ENCODE peak calls at places on chromosome 16, in ten cellular contexts. One of them, this sample, is unnamed. For H3K27me3, the result is how much of the 10 kb centered on the place peaks cover.

GRCh38 chr16:4116328-4117249 is at the start of gene ADCY9:
- DNase-seq in fibroblast of lung: peak
- DNase-seq in mammary epithelial cell: peak
- DNase-seq in prostate gland: peak
- DNase-seq in cardiac muscle cell: peak
- DNase-seq in left ventricle myocardium inferior: peak
- DNase-seq in IMR-90: peak
- DNase-seq in colonic mucosa: peak
- DNase-seq in right atrium auricular region: no peak
- DNase-seq in heart right ventricle: peak
- DNase-seq in this sample: no peak

GRCh38 chr16:9836118-9836736 is 346.0 kb downstream of the GRIN2A start:
- DNase-seq in right atrium auricular region: no peak
- DNase-seq in prostate gland: no peak
- DNase-seq in IMR-90: no peak
- DNase-seq in colonic mucosa: no peak
- DNase-seq in heart right ventricle: no peak
- DNase-seq in mammary epithelial cell: no peak
- DNase-seq in cardiac muscle cell: peak
- DNase-seq in left ventricle myocardium inferior: no peak
- DNase-seq in fibroblast of lung: peak
- DNase-seq in this sample: no peak

GRCh38 chr16:6484931-6485330 is 847.7 kb upstream of the RBFOX1 start:
- DNase-seq in prostate gland: no peak
- DNase-seq in left ventricle myocardium inferior: no peak
- DNase-seq in IMR-90: no peak
- DNase-seq in right atrium auricular region: no peak
- DNase-seq in cardiac muscle cell: no peak
- DNase-seq in heart right ventricle: no peak
- DNase-seq in fibroblast of lung: no peak
- DNase-seq in mammary epithelial cell: peak
- DNase-seq in colonic mucosa: no peak
- DNase-seq in this sample: no peak

GRCh38 chr16:54171855-54172537 is 114.6 kb downstream of the IRX3 start:
- DNase-seq in heart right ventricle: no peak
- DNase-seq in left ventricle myocardium inferior: no peak
- DNase-seq in right atrium auricular region: no peak
- DNase-seq in cardiac muscle cell: peak
- DNase-seq in fibroblast of lung: peak
- DNase-seq in prostate gland: no peak
- DNase-seq in mammary epithelial cell: peak
- DNase-seq in IMR-90: peak
- DNase-seq in colonic mucosa: no peak
- DNase-seq in this sample: peak

GRCh38 chr16:87382023-87382785 is 1.4 kb downstream of the FBXO31 start:
- DNase-seq in prostate gland: no peak
- DNase-seq in IMR-90: no peak
- DNase-seq in cardiac muscle cell: no peak
- DNase-seq in right atrium auricular region: no peak
- DNase-seq in left ventricle myocardium inferior: no peak
- DNase-seq in mammary epithelial cell: no peak
- DNase-seq in colonic mucosa: peak
- DNase-seq in fibroblast of lung: no peak
- DNase-seq in heart right ventricle: no peak
- DNase-seq in this sample: no peak

GRCh38 chr16:79492036-79492435 is 108.5 kb downstream of the MAF start:
- DNase-seq in left ventricle myocardium inferior: no peak
- DNase-seq in cardiac muscle cell: no peak
- DNase-seq in right atrium auricular region: no peak
- DNase-seq in IMR-90: no peak
- DNase-seq in colonic mucosa: no peak
- DNase-seq in fibroblast of lung: no peak
- DNase-seq in mammary epithelial cell: no peak
- DNase-seq in prostate gland: no peak
- DNase-seq in heart right ventricle: no peak
- DNase-seq in this sample: no peak

GRCh38 chr16:54628796-54629625 is 301.7 kb upstream of the IRX5 start:
- DNase-seq in left ventricle myocardium inferior: no peak
- DNase-seq in cardiac muscle cell: no peak
- DNase-seq in mammary epithelial cell: no peak
- DNase-seq in colonic mucosa: no peak
- DNase-seq in prostate gland: no peak
- DNase-seq in fibroblast of lung: no peak
- DNase-seq in heart right ventricle: no peak
- DNase-seq in IMR-90: no peak
- DNase-seq in right atrium auricular region: no peak
- DNase-seq in this sample: no peak

GRCh38 chr16:48434653-48435318 is 49.6 kb upstream of the SIAH1 start:
- DNase-seq in left ventricle myocardium inferior: no peak
- DNase-seq in mammary epithelial cell: no peak
- DNase-seq in fibroblast of lung: peak
- DNase-seq in prostate gland: no peak
- DNase-seq in cardiac muscle cell: peak
- DNase-seq in heart right ventricle: no peak
- DNase-seq in right atrium auricular region: no peak
- DNase-seq in colonic mucosa: no peak
- DNase-seq in IMR-90: peak
- DNase-seq in this sample: no peak

GRCh38 chr16:57278494-57278893 is 6.0 kb downstream of the PLLP start:
- DNase-seq in prostate gland: no peak
- DNase-seq in fibroblast of lung: no peak
- DNase-seq in cardiac muscle cell: no peak
- DNase-seq in mammary epithelial cell: no peak
- DNase-seq in right atrium auricular region: no peak
- DNase-seq in IMR-90: no peak
- DNase-seq in left ventricle myocardium inferior: no peak
- DNase-seq in heart right ventricle: no peak
- DNase-seq in colonic mucosa: no peak
- DNase-seq in this sample: no peak

GRCh38 chr16:85112364-85112763 is at the start of gene CIBAR2:
- DNase-seq in mammary epithelial cell: no peak
- DNase-seq in prostate gland: no peak
- DNase-seq in heart right ventricle: no peak
- DNase-seq in right atrium auricular region: no peak
- DNase-seq in IMR-90: no peak
- DNase-seq in left ventricle myocardium inferior: no peak
- DNase-seq in fibroblast of lung: no peak
- DNase-seq in colonic mucosa: no peak
- DNase-seq in cardiac muscle cell: no peak
- DNase-seq in this sample: no peak

GRCh38 chr16:12898556-12898955 is 2.8 kb upstream of the SHISA9 start:
- DNase-seq in left ventricle myocardium inferior: no peak
- DNase-seq in mammary epithelial cell: no peak
- DNase-seq in colonic mucosa: no peak
- DNase-seq in fibroblast of lung: no peak
- DNase-seq in right atrium auricular region: no peak
- DNase-seq in heart right ventricle: no peak
- DNase-seq in prostate gland: no peak
- DNase-seq in cardiac muscle cell: no peak
- DNase-seq in IMR-90: no peak
- DNase-seq in this sample: no peak

GRCh38 chr16:87667443-87667842 is 65.1 kb downstream of the JPH3 start:
- DNase-seq in IMR-90: no peak
- DNase-seq in prostate gland: no peak
- DNase-seq in cardiac muscle cell: no peak
- DNase-seq in fibroblast of lung: no peak
- DNase-seq in right atrium auricular region: no peak
- DNase-seq in mammary epithelial cell: no peak
- DNase-seq in left ventricle myocardium inferior: no peak
- DNase-seq in heart right ventricle: no peak
- DNase-seq in colonic mucosa: no peak
- DNase-seq in this sample: no peak

DNA sequence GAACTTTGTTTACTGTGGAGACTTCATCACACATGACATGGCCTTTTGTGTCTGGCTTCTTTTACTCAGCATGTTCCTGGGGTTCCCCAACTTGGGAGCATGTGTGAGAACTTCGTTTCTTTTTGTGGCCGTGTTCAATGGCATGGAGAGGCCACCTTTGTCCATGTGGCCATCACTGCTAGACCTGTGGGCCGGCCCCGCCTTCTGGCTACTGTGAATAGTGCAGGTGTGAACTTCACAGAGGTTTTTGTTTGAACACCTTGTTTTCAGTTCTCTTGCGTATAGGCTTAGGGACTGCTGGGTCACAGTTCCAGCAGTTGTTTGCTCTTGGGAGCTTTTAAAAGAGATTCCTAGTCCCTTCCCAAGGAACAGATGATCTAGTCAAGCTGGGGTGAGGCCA is 5.7 kb upstream of the SLC38A8 start:
- DNase-seq in mammary epithelial cell: no peak
- DNase-seq in prostate gland: peak
- DNase-seq in cardiac muscle cell: no peak
- DNase-seq in fibroblast of lung: no peak
- DNase-seq in IMR-90: no peak
- DNase-seq in right atrium auricular region: no peak
- DNase-seq in heart right ventricle: no peak
- DNase-seq in colonic mucosa: no peak
- DNase-seq in left ventricle myocardium inferior: no peak
- DNase-seq in this sample: no peak
- TF ChIP-seq CTCF in mammary epithelial cell: peak
- TF ChIP-seq CTCF in prostate gland: no peak
- TF ChIP-seq CTCF in cardiac muscle cell: no peak
- TF ChIP-seq CTCF in fibroblast of lung: no peak
- TF ChIP-seq CTCF in IMR-90: no peak
- TF ChIP-seq CTCF in right atrium auricular region: no peak
- TF ChIP-seq CTCF in heart right ventricle: no peak
- TF ChIP-seq CTCF in colonic mucosa: no peak
- TF ChIP-seq CTCF in left ventricle myocardium inferior: no peak
- TF ChIP-seq CTCF in this sample: no peak

DNA sequence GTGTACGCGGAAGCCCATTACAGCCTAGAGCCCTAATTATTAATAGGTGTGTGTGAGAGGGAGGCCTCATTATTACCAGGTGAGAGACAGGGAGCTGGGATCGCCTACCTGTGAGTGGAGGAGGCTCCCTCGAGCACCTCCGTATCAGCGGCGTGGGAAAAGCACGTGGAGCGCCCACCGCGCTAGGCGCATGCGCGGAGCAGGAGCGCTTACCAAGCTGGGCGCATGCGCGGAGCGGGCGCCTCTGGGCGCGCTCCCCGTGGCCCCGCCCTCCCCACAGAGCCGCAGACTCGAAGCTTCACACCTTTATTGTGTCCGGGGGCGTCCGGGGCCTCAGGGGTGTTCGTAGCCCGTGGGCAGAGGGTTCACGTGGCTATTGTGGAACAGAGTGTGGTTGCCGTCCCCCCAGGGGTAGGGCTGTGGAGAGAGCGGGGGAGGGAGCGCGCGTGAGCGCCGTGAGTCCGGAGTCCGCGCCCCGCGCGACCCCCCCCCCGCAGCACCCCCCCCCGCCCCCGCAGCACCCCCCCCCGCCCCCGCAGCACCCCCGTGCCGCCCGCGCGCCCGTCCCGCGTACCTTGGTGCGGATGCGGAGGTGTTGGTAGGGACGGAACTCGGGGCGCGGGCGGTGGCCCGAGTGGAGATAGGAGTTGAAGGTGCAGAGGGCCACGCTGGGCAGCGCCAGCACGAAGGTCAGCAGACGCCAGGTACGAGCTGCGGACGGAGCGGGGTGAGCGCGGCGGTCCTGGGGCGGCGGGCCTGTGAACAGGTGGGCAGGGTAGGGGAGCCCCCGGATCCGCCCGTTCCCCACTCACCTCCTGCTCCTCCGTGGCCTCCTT is 501 bp downstream of the COX6A2 start:
- DNase-seq in mammary epithelial cell: no peak
- DNase-seq in fibroblast of lung: peak
- DNase-seq in prostate gland: no peak
- DNase-seq in right atrium auricular region: no peak
- DNase-seq in cardiac muscle cell: peak
- DNase-seq in colonic mucosa: peak
- DNase-seq in left ventricle myocardium inferior: peak
- DNase-seq in heart right ventricle: peak
- DNase-seq in IMR-90: no peak
- DNase-seq in this sample: no peak
- H3K4me3 ChIP-seq in mammary epithelial cell: peak
- H3K4me3 ChIP-seq in fibroblast of lung: no peak
- H3K4me3 ChIP-seq in prostate gland: peak
- H3K4me3 ChIP-seq in right atrium auricular region: peak
- H3K4me3 ChIP-seq in cardiac muscle cell: no peak
- H3K4me3 ChIP-seq in colonic mucosa: peak
- H3K4me3 ChIP-seq in left ventricle myocardium inferior: peak
- H3K4me3 ChIP-seq in heart right ventricle: peak
- H3K4me3 ChIP-seq in IMR-90: peak
- H3K4me3 ChIP-seq in this sample: peak

GRCh38 chr16:67391424-67392300 is 1.6 kb downstream of the TPPP3 start:
- DNase-seq in right atrium auricular region: no peak
- DNase-seq in IMR-90: no peak
- DNase-seq in fibroblast of lung: no peak
- DNase-seq in colonic mucosa: no peak
- DNase-seq in heart right ventricle: peak
- DNase-seq in cardiac muscle cell: no peak
- DNase-seq in prostate gland: no peak
- DNase-seq in left ventricle myocardium inferior: no peak
- DNase-seq in mammary epithelial cell: no peak
- DNase-seq in this sample: no peak
- H3K27me3 ChIP-seq in right atrium auricular region: under half
- H3K27me3 ChIP-seq in IMR-90: under half
- H3K27me3 ChIP-seq in fibroblast of lung: under half
- H3K27me3 ChIP-seq in colonic mucosa: under half
- H3K27me3 ChIP-seq in heart right ventricle: under half
- H3K27me3 ChIP-seq in cardiac muscle cell: half or more
- H3K27me3 ChIP-seq in prostate gland: under half
- H3K27me3 ChIP-seq in left ventricle myocardium inferior: under half
- H3K27me3 ChIP-seq in mammary epithelial cell: under half
- H3K27me3 ChIP-seq in this sample: under half

GRCh38 chr16:50037791-50038190 is 12.8 kb downstream of the CNEP1R1 start:
- DNase-seq in mammary epithelial cell: no peak
- DNase-seq in right atrium auricular region: no peak
- DNase-seq in cardiac muscle cell: peak
- DNase-seq in heart right ventricle: no peak
- DNase-seq in IMR-90: peak
- DNase-seq in colonic mucosa: no peak
- DNase-seq in fibroblast of lung: peak
- DNase-seq in left ventricle myocardium inferior: no peak
- DNase-seq in prostate gland: no peak
- DNase-seq in this sample: no peak

GRCh38 chr16:50038756-50039529 is 13.9 kb downstream of the CNEP1R1 start:
- DNase-seq in cardiac muscle cell: peak
- DNase-seq in mammary epithelial cell: no peak
- DNase-seq in prostate gland: no peak
- DNase-seq in fibroblast of lung: no peak
- DNase-seq in left ventricle myocardium inferior: peak
- DNase-seq in colonic mucosa: peak
- DNase-seq in heart right ventricle: no peak
- DNase-seq in right atrium auricular region: peak
- DNase-seq in IMR-90: no peak
- DNase-seq in this sample: no peak

GRCh38 chr16:50043358-50043757 is 18.3 kb downstream of the CNEP1R1 start:
- DNase-seq in prostate gland: no peak
- DNase-seq in IMR-90: no peak
- DNase-seq in left ventricle myocardium inferior: no peak
- DNase-seq in right atrium auricular region: no peak
- DNase-seq in colonic mucosa: no peak
- DNase-seq in mammary epithelial cell: no peak
- DNase-seq in fibroblast of lung: no peak
- DNase-seq in cardiac muscle cell: no peak
- DNase-seq in heart right ventricle: no peak
- DNase-seq in this sample: no peak

GRCh38 chr16:50040028-50040427 is 15.0 kb downstream of the CNEP1R1 start:
- DNase-seq in heart right ventricle: no peak
- DNase-seq in cardiac muscle cell: peak
- DNase-seq in prostate gland: no peak
- DNase-seq in IMR-90: no peak
- DNase-seq in mammary epithelial cell: no peak
- DNase-seq in fibroblast of lung: no peak
- DNase-seq in colonic mucosa: no peak
- DNase-seq in right atrium auricular region: no peak
- DNase-seq in left ventricle myocardium inferior: no peak
- DNase-seq in this sample: no peak

GRCh38 chr16:50040710-50041109 is 15.7 kb downstream of the CNEP1R1 start:
- DNase-seq in fibroblast of lung: no peak
- DNase-seq in right atrium auricular region: no peak
- DNase-seq in mammary epithelial cell: no peak
- DNase-seq in cardiac muscle cell: no peak
- DNase-seq in colonic mucosa: no peak
- DNase-seq in IMR-90: no peak
- DNase-seq in prostate gland: no peak
- DNase-seq in heart right ventricle: no peak
- DNase-seq in left ventricle myocardium inferior: no peak
- DNase-seq in this sample: no peak
- TF ChIP-seq CTCF in fibroblast of lung: no peak
- TF ChIP-seq CTCF in right atrium auricular region: no peak
- TF ChIP-seq CTCF in mammary epithelial cell: no peak
- TF ChIP-seq CTCF in cardiac muscle cell: no peak
- TF ChIP-seq CTCF in colonic mucosa: no peak
- TF ChIP-seq CTCF in IMR-90: no peak
- TF ChIP-seq CTCF in prostate gland: no peak
- TF ChIP-seq CTCF in heart right ventricle: no peak
- TF ChIP-seq CTCF in left ventricle myocardium inferior: no peak
- TF ChIP-seq CTCF in this sample: no peak